ENCODE peak calls at places on chromosome 21, in four cellular contexts. T, R, N and G are unnamed samples.
A peak's percentile ranks its signal among the peaks of the same experiment; 100 is the strongest.

GRCh38 chr21:41901782-41902181 is 22.6 kb upstream of the PRDM15 start:
- DNase-seq in R (no peak), T (no peak), N (no peak), G (no peak)

GRCh38 chr21:31566611-31567010 is 92.9 kb upstream of the SOD1 start:
- DNase-seq in N (no peak), R (no peak), T (no peak), G (no peak)

GRCh38 chr21:42746593-42747266 is 93.3 kb downstream of the PDE9A start:
- DNase-seq in R (no peak), T (no peak), N (no peak), G (no peak)

GRCh38 chr21:36202721-36203602 is 46.3 kb downstream of the DOP1B start:
- DNase-seq in T (no peak), N (peak; percentile 71), R (no peak), G (no peak)

GRCh38 chr21:41755934-41756773 is 10.7 kb downstream of the RIPK4 start:
- DNase-seq in R (no peak), N (no peak), T (no peak), G (no peak)

GRCh38 chr21:42143111-42143510 is 72.0 kb downstream of the UMODL1 start:
- DNase-seq in R (no peak), T (no peak), N (no peak), G (no peak)

GRCh38 chr21:40616377-40616704 is 230.6 kb downstream of the DSCAM start:
- DNase-seq in N (no peak), R (no peak), T (no peak), G (no peak)

GRCh38 chr21:41506526-41507520 is 1.1 kb downstream of the TMPRSS2 start:
- DNase-seq in R (no peak), T (no peak), N (peak; percentile 14), G (no peak)

GRCh38 chr21:26743524-26743923 is 101.7 kb downstream of the ADAMTS1 start:
- DNase-seq in T (no peak), R (no peak), N (no peak), G (no peak)

GRCh38 chr21:15014220-15014619 is 50.6 kb downstream of the NRIP1 start:
- DNase-seq in N (peak; percentile 34), T (no peak), R (no peak), G (no peak)

GRCh38 chr21:42651515-42652401 is 1.7 kb upstream of the PDE9A start:
- DNase-seq in T (no peak), N (no peak), R (no peak), G (no peak)

GRCh38 chr21:42413500-42413899 is 9.8 kb downstream of the UBASH3A start:
- DNase-seq in N (no peak), T (no peak), R (no peak), G (no peak)

GRCh38 chr21:31554511-31555022 is 104.9 kb upstream of the SOD1 start:
- DNase-seq in R (no peak), T (no peak), N (peak; percentile 50), G (no peak)

GRCh38 chr21:42235593-42235992 is 16.7 kb downstream of the ABCG1 start:
- DNase-seq in R (no peak), T (no peak), N (no peak), G (no peak)

GRCh38 chr21:15848632-15849031 is 118.8 kb downstream of the USP25 start:
- DNase-seq in R (no peak), N (peak; percentile 56), T (no peak), G (no peak)

GRCh38 chr21:31731112-31731801 is 661 bp downstream of the SCAF4 start:
- DNase-seq in T (peak; percentile 40), R (peak; percentile 35), N (peak; percentile 74), G (peak; percentile 34)

GRCh38 chr21:40043423-40043822 is 176.2 kb downstream of the PCP4 start:
- DNase-seq in T (no peak), N (no peak), R (no peak), G (no peak)

GRCh38 chr21:42375141-42375905 is 9.0 kb upstream of the TFF1 start:
- DNase-seq in N (no peak), R (no peak), T (no peak), G (no peak)

GRCh38 chr21:21807598-21807903 is 809.3 kb downstream of the NCAM2 start:
- DNase-seq in R (no peak), N (no peak), T (no peak), G (no peak)

GRCh38 chr21:29334717-29335428 is 36.2 kb downstream of the BACH1 start:
- DNase-seq in R (no peak), N (peak; percentile 79), T (no peak), G (no peak)

GRCh38 chr21:34688715-34689114 is 19.9 kb downstream of the CLIC6 start:
- DNase-seq in T (no peak), N (no peak), R (no peak), G (no peak)

GRCh38 chr21:34690041-34690792 is 21.4 kb downstream of the CLIC6 start:
- DNase-seq in N (no peak), T (no peak), R (no peak), G (no peak)

GRCh38 chr21:34688145-34688544 is 19.4 kb downstream of the CLIC6 start:
- DNase-seq in T (no peak), N (peak; percentile 54), R (no peak), G (no peak)

GRCh38 chr21:34684174-34684876 is 15.5 kb downstream of the CLIC6 start:
- DNase-seq in N (no peak), R (no peak), T (no peak), G (no peak)

GRCh38 chr21:34687065-34687464 is 18.3 kb downstream of the CLIC6 start:
- DNase-seq in R (no peak), N (no peak), T (no peak), G (no peak)
- H3K27ac ChIP-seq in R (no peak overlapping the region), N (no peak overlapping the region), T (no peak overlapping the region), G (no peak overlapping the region)

DNA sequence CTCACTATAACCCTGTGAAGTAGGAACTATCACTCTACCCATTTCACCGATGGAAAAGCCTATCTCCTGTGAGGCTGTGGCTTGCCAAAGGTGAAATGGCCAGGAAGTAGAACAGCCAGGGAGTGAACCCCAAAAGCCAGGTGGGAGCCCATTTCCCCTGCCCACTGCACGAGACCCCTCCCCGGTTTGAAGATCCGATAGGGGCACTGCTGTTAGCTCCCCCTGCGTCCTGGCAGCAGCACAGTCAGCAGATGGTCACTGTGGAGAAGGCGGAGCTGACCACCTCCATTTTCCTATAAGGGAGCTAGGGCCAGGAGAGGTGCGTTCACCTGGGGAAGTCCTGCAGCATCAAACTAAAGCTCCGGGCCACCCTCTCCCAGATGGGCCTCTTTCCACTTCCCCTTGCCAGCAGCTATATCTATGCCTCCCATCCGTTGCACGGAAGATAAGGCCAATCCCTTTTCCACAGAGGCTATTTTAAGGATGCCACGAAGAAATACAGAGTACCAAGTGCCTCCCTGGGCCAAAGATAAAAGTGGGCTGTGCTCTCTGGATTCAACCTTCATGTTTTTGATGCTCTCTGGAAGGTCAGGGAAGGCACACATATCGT is 7.8 kb downstream of the ERG start:
- DNase-seq in T (no peak), N (no peak), R (no peak), G (no peak)
- H3K27ac ChIP-seq in T (peak overlapping the region; percentile 1), N (no peak overlapping the region), R (no peak overlapping the region), G (no peak overlapping the region)

GRCh38 chr21:37724201-37724600 is 192.1 kb downstream of the KCNJ6 start:
- DNase-seq in R (no peak), N (no peak), T (no peak), G (no peak)
- H3K27ac ChIP-seq in R (no peak overlapping the region), N (no peak overlapping the region), T (no peak overlapping the region), G (no peak overlapping the region)

GRCh38 chr21:43771199-43771675 is 4.9 kb downstream of the CSTB start:
- DNase-seq in R (no peak), N (no peak), T (no peak), G (no peak)

GRCh38 chr21:43770066-43770655 is 5.9 kb downstream of the CSTB start:
- DNase-seq in N (no peak), T (no peak), R (no peak), G (no peak)

GRCh38 chr21:43771698-43772367 is 4.3 kb downstream of the CSTB start:
- DNase-seq in T (no peak), R (no peak), N (no peak), G (no peak)

GRCh38 chr21:43774163-43774562 is 1.9 kb downstream of the CSTB start:
- DNase-seq in N (no peak), R (no peak), T (no peak), G (no peak)

GRCh38 chr21:43772368-43772870 is 3.7 kb downstream of the CSTB start:
- DNase-seq in T (no peak), R (no peak), N (no peak), G (no peak)
- H3K27ac ChIP-seq in T (no peak overlapping the region), R (no peak overlapping the region), N (no peak overlapping the region), G (no peak overlapping the region)

DNA sequence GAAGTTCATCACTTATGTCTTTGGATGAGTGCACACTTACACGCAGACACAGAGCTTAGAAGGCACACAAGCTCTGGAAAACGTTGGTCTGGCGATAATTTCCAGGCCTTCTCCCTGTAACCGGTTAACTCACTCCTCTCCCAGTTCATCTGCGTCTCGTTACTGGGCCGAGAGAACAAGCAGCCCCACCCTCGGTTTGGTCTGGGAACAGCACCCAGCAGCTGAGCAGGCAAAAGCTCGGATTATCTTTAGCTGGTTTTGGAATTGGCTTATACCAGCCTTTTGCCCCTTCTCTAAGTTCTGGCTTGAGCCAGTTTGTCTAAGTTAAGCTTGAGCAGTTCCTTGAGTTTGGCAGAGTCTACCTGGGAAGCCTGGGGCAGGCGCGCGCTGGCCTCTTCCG is 27.3 kb upstream of the COL6A1 start:
- DNase-seq in T (no peak), N (peak; percentile 88), R (no peak), G (no peak)
- H3K27ac ChIP-seq in T (peak overlapping the region; percentile 32), N (peak overlapping the region; percentile 64), R (peak overlapping the region; percentile 4), G (no peak overlapping the region)

GRCh38 chr21:34814529-34814951 is 145.7 kb downstream of the CLIC6 start:
- DNase-seq in N (no peak), R (no peak), T (no peak), G (no peak)
- H3K27ac ChIP-seq in N (peak overlapping the region; percentile 100), R (no peak overlapping the region), T (no peak overlapping the region), G (no peak overlapping the region)

GRCh38 chr21:32807717-32808380 is 36.3 kb upstream of the PAXBP1 start:
- DNase-seq in R (no peak), T (no peak), N (peak; percentile 84), G (no peak)
- H3K27ac ChIP-seq in R (no peak overlapping the region), T (peak overlapping the region; percentile 4), N (peak overlapping the region; percentile 61), G (no peak overlapping the region)

GRCh38 chr21:37660709-37661108 is 255.5 kb downstream of the KCNJ6 start:
- DNase-seq in R (no peak), T (no peak), N (no peak), G (no peak)

GRCh38 chr21:37667380-37667779 is 248.9 kb downstream of the KCNJ6 start:
- DNase-seq in N (no peak), R (no peak), T (no peak), G (no peak)

GRCh38 chr21:37668462-37669239 is 247.6 kb downstream of the KCNJ6 start:
- DNase-seq in T (no peak), N (no peak), R (no peak), G (no peak)

GRCh38 chr21:37669249-37669648 is 247.0 kb downstream of the KCNJ6 start:
- DNase-seq in N (no peak), R (no peak), T (no peak), G (no peak)

GRCh38 chr21:37665230-37666024 is 250.8 kb downstream of the KCNJ6 start:
- DNase-seq in R (no peak), N (peak; percentile 36), T (no peak), G (no peak)
- H3K27ac ChIP-seq in R (no peak overlapping the region), N (no peak overlapping the region), T (peak overlapping the region; percentile 6), G (no peak overlapping the region)

GRCh38 chr21:46056450-46056903 is 41.4 kb upstream of the COL6A2 start:
- DNase-seq in R (no peak), T (peak; percentile 83), N (peak; percentile 93), G (no peak)
- H3K27ac ChIP-seq in R (peak overlapping the region; percentile 79), T (peak overlapping the region; percentile 89), N (peak overlapping the region; percentile 84), G (no peak overlapping the region)